ENCODE peak calls at places on chromosomes 3 and 15, in nine cellular contexts. One of them, this sample, is unnamed.

GRCh38 chr3:175431396-175431795 is 572.3 kb downstream of the NAALADL2 start:
- DNase-seq in head of caudate nucleus: no peak
- DNase-seq in T-cell: no peak
- DNase-seq in DMS153: no peak
- DNase-seq in CD4-positive, alpha-beta T cell: no peak
- DNase-seq in NCI-H748 treated with DMSO at 0.1 percent for 48 hours: no peak
- DNase-seq in T-helper 9 cell: no peak
- DNase-seq in A549: no peak
- DNase-seq in heart right ventricle: no peak
- DNase-seq in this sample: no peak

GRCh38 chr3:99319961-99320360 is 318.4 kb upstream of the COL8A1 start:
- DNase-seq in T-cell: no peak
- DNase-seq in NCI-H748 treated with DMSO at 0.1 percent for 48 hours: no peak
- DNase-seq in DMS153: no peak
- DNase-seq in heart right ventricle: no peak
- DNase-seq in CD4-positive, alpha-beta T cell: no peak
- DNase-seq in A549: no peak
- DNase-seq in T-helper 9 cell: no peak
- DNase-seq in head of caudate nucleus: no peak
- DNase-seq in this sample: no peak

GRCh38 chr3:50345586-50345985 is at the start of gene ZMYND10:
- DNase-seq in head of caudate nucleus: peak; percentile 71
- DNase-seq in heart right ventricle: peak; percentile 65
- DNase-seq in CD4-positive, alpha-beta T cell: peak; percentile 68
- DNase-seq in NCI-H748 treated with DMSO at 0.1 percent for 48 hours: peak; percentile 39
- DNase-seq in A549: peak; percentile 58
- DNase-seq in DMS153: no peak
- DNase-seq in T-cell: peak; percentile 71
- DNase-seq in T-helper 9 cell: peak; percentile 73
- DNase-seq in this sample: no peak

GRCh38 chr3:152524198-152525140 is 255.7 kb downstream of the MBNL1 start:
- DNase-seq in DMS153: no peak
- DNase-seq in NCI-H748 treated with DMSO at 0.1 percent for 48 hours: peak; percentile 9
- DNase-seq in head of caudate nucleus: no peak
- DNase-seq in A549: peak; percentile 61
- DNase-seq in T-cell: no peak
- DNase-seq in CD4-positive, alpha-beta T cell: peak; percentile 7
- DNase-seq in heart right ventricle: peak; percentile 59
- DNase-seq in T-helper 9 cell: peak; percentile 25
- DNase-seq in this sample: peak; percentile 27

GRCh38 chr3:114221881-114222264 is 15.5 kb downstream of the ZNF80 start:
- DNase-seq in head of caudate nucleus: no peak
- DNase-seq in NCI-H748 treated with DMSO at 0.1 percent for 48 hours: no peak
- DNase-seq in heart right ventricle: no peak
- DNase-seq in CD4-positive, alpha-beta T cell: no peak
- DNase-seq in DMS153: no peak
- DNase-seq in A549: no peak
- DNase-seq in T-cell: no peak
- DNase-seq in T-helper 9 cell: no peak
- DNase-seq in this sample: no peak

GRCh38 chr15:56984681-56985515 is 66.5 kb downstream of the TCF12 start:
- DNase-seq in head of caudate nucleus: no peak
- DNase-seq in CD4-positive, alpha-beta T cell: no peak
- DNase-seq in T-cell: no peak
- DNase-seq in T-helper 9 cell: no peak
- DNase-seq in NCI-H748 treated with DMSO at 0.1 percent for 48 hours: no peak
- DNase-seq in A549: no peak
- DNase-seq in heart right ventricle: no peak
- DNase-seq in DMS153: no peak
- DNase-seq in this sample: no peak

GRCh38 chr3:181793006-181793405 is 81.3 kb downstream of the SOX2 start:
- DNase-seq in CD4-positive, alpha-beta T cell: no peak
- DNase-seq in heart right ventricle: no peak
- DNase-seq in T-helper 9 cell: no peak
- DNase-seq in T-cell: no peak
- DNase-seq in DMS153: no peak
- DNase-seq in A549: no peak
- DNase-seq in NCI-H748 treated with DMSO at 0.1 percent for 48 hours: no peak
- DNase-seq in head of caudate nucleus: no peak
- DNase-seq in this sample: no peak

GRCh38 chr3:117695321-117695720 is 985.7 kb downstream of the TUSC7 start:
- DNase-seq in NCI-H748 treated with DMSO at 0.1 percent for 48 hours: no peak
- DNase-seq in DMS153: no peak
- DNase-seq in CD4-positive, alpha-beta T cell: no peak
- DNase-seq in head of caudate nucleus: no peak
- DNase-seq in T-helper 9 cell: no peak
- DNase-seq in heart right ventricle: no peak
- DNase-seq in A549: no peak
- DNase-seq in T-cell: no peak
- DNase-seq in this sample: no peak

GRCh38 chr3:128647307-128647706 is 3.3 kb downstream of the RPN1 start:
- DNase-seq in head of caudate nucleus: no peak
- DNase-seq in NCI-H748 treated with DMSO at 0.1 percent for 48 hours: no peak
- DNase-seq in heart right ventricle: no peak
- DNase-seq in CD4-positive, alpha-beta T cell: no peak
- DNase-seq in A549: no peak
- DNase-seq in T-helper 9 cell: no peak
- DNase-seq in DMS153: no peak
- DNase-seq in T-cell: no peak
- DNase-seq in this sample: no peak

GRCh38 chr15:65816441-65816840 is 24.3 kb upstream of the DENND4A start:
- DNase-seq in head of caudate nucleus: no peak
- DNase-seq in T-cell: no peak
- DNase-seq in heart right ventricle: no peak
- DNase-seq in A549: no peak
- DNase-seq in NCI-H748 treated with DMSO at 0.1 percent for 48 hours: no peak
- DNase-seq in CD4-positive, alpha-beta T cell: no peak
- DNase-seq in DMS153: no peak
- DNase-seq in T-helper 9 cell: no peak
- DNase-seq in this sample: no peak

GRCh38 chr3:59469948-59470723 is 420.3 kb upstream of the CFAP20DC start:
- DNase-seq in T-cell: no peak
- DNase-seq in NCI-H748 treated with DMSO at 0.1 percent for 48 hours: no peak
- DNase-seq in DMS153: no peak
- DNase-seq in CD4-positive, alpha-beta T cell: no peak
- DNase-seq in A549: no peak
- DNase-seq in heart right ventricle: no peak
- DNase-seq in head of caudate nucleus: no peak
- DNase-seq in T-helper 9 cell: no peak
- DNase-seq in this sample: no peak

GRCh38 chr3:48130321-48130881 is 57.8 kb downstream of the CDC25A start:
- DNase-seq in NCI-H748 treated with DMSO at 0.1 percent for 48 hours: no peak
- DNase-seq in A549: no peak
- DNase-seq in T-helper 9 cell: no peak
- DNase-seq in heart right ventricle: peak; percentile 89
- DNase-seq in head of caudate nucleus: peak; percentile 12
- DNase-seq in CD4-positive, alpha-beta T cell: no peak
- DNase-seq in DMS153: no peak
- DNase-seq in T-cell: no peak
- DNase-seq in this sample: no peak

GRCh38 chr3:132083583-132084372 is 49.0 kb upstream of the CPNE4 start:
- DNase-seq in T-cell: no peak
- DNase-seq in head of caudate nucleus: no peak
- DNase-seq in T-helper 9 cell: no peak
- DNase-seq in A549: peak; percentile 95
- DNase-seq in heart right ventricle: no peak
- DNase-seq in DMS153: no peak
- DNase-seq in NCI-H748 treated with DMSO at 0.1 percent for 48 hours: no peak
- DNase-seq in CD4-positive, alpha-beta T cell: no peak
- DNase-seq in this sample: no peak

GRCh38 chr15:41013698-41014414 is 60.6 kb downstream of the CHAC1 start:
- DNase-seq in A549: no peak
- DNase-seq in T-helper 9 cell: no peak
- DNase-seq in head of caudate nucleus: no peak
- DNase-seq in heart right ventricle: no peak
- DNase-seq in DMS153: no peak
- DNase-seq in CD4-positive, alpha-beta T cell: no peak
- DNase-seq in T-cell: no peak
- DNase-seq in NCI-H748 treated with DMSO at 0.1 percent for 48 hours: no peak
- DNase-seq in this sample: no peak

GRCh38 chr3:183116051-183116614 is 16.8 kb upstream of the MCCC1 start:
- DNase-seq in DMS153: peak; percentile 98
- DNase-seq in head of caudate nucleus: peak; percentile 69
- DNase-seq in T-cell: peak; percentile 42
- DNase-seq in CD4-positive, alpha-beta T cell: peak; percentile 31
- DNase-seq in heart right ventricle: no peak
- DNase-seq in A549: peak; percentile 48
- DNase-seq in T-helper 9 cell: peak; percentile 39
- DNase-seq in NCI-H748 treated with DMSO at 0.1 percent for 48 hours: peak; percentile 95
- DNase-seq in this sample: peak; percentile 100

GRCh38 chr15:68098465-68098864 is 44.4 kb downstream of the PIAS1 start:
- DNase-seq in NCI-H748 treated with DMSO at 0.1 percent for 48 hours: no peak
- DNase-seq in A549: no peak
- DNase-seq in heart right ventricle: no peak
- DNase-seq in DMS153: no peak
- DNase-seq in head of caudate nucleus: no peak
- DNase-seq in CD4-positive, alpha-beta T cell: no peak
- DNase-seq in T-helper 9 cell: no peak
- DNase-seq in T-cell: no peak
- DNase-seq in this sample: no peak

This sample was measured in NCI-H2107.